ENCODE peak calls at places on chromosomes 2 and 18, in five cellular contexts. F is A549, P is HepG2, E is K562, B is GM12878. I is an unnamed sample.

GRCh38 chr2:119174216-119174992 is 15.9 kb upstream of the C1QL2 start:
- DNase-seq in E (peak; percentile 79), F (peak; percentile 58), B (no peak), P (peak; percentile 37), I (peak; percentile 86)

GRCh38 chr2:212227755-212228154 is 310.8 kb downstream of the ERBB4 start:
- DNase-seq in F (peak; percentile 37), E (no peak), P (peak; percentile 39), B (no peak), I (peak; percentile 24)

GRCh38 chr18:69956037-69956436 is 8.4 kb upstream of the CD226 start:
- DNase-seq in B (no peak), E (no peak), P (no peak), F (no peak), I (no peak)

GRCh38 chr2:30920511-30920910 is 113.3 kb upstream of the CAPN13 start:
- DNase-seq in B (no peak), F (no peak), P (no peak), E (no peak), I (no peak)

GRCh38 chr2:26724004-26724750 is 31.7 kb downstream of the KCNK3 start:
- DNase-seq in P (peak; percentile 36), B (no peak), E (peak; percentile 86), F (peak; percentile 98), I (no peak)

GRCh38 chr18:63088262-63088661 is 231.3 kb downstream of the BCL2 start:
- DNase-seq in E (no peak), B (no peak), F (no peak), P (no peak), I (peak; percentile 52)

GRCh38 chr2:171629113-171629512 is 58.2 kb upstream of the DYNC1I2 start:
- DNase-seq in E (no peak), B (no peak), F (no peak), P (no peak), I (no peak)

GRCh38 chr2:67649331-67650071 is 252.4 kb downstream of the ETAA1 start:
- DNase-seq in F (peak; percentile 21), B (no peak), P (no peak), E (no peak), I (no peak)

GRCh38 chr18:39872566-39872965 is 2082.5 kb upstream of the PIK3C3 start:
- DNase-seq in F (no peak), P (no peak), E (no peak), B (no peak), I (no peak)

GRCh38 chr18:79574938-79575525 is 104.6 kb upstream of the CTDP1 start:
- DNase-seq in F (no peak), B (no peak), E (no peak), P (no peak), I (no peak)
- TF ChIP-seq JUNB in F (no peak), B (no peak), E (no peak), P (no peak), I (no peak)

GRCh38 chr2:33032245-33032644 is 85.5 kb downstream of the LTBP1 start:
- DNase-seq in P (no peak), E (no peak), B (no peak), F (no peak), I (no peak)

GRCh38 chr2:33029459-33029858 is 82.7 kb downstream of the LTBP1 start:
- DNase-seq in B (no peak), E (no peak), F (no peak), P (no peak), I (no peak)

GRCh38 chr2:33030326-33030725 is 83.6 kb downstream of the LTBP1 start:
- DNase-seq in F (no peak), E (no peak), B (no peak), P (no peak), I (no peak)

GRCh38 chr2:33034784-33035183 is 88.0 kb downstream of the LTBP1 start:
- DNase-seq in F (peak; percentile 40), E (no peak), B (no peak), P (no peak), I (no peak)

GRCh38 chr2:33033524-33034150 is 86.9 kb downstream of the LTBP1 start:
- DNase-seq in F (peak; percentile 69), P (no peak), E (peak; percentile 38), B (no peak), I (peak; percentile 32)
- TF ChIP-seq JUNB in F (no peak), P (no peak), E (no peak), B (no peak), I (no peak)

DNA sequence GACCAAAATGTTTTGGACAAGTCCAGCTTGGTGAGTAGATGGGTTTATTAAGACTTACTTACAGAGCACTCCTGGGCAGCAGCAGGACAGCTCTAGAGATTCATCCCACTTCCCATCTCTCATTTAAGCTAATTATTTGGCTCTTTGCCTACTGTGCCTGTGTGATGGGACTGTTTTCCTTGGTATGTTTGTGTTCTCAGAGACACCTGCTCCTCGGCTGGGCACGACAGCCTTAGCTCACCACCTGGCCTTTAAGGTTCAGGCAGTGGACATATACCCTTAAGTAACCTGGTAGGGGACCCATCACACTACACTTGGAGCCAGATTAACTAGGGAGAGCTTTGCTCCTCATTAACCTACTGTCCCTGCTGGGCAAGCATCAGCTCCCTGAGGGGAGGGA is 41.7 kb upstream of the EFEMP1 start:
- DNase-seq in F (no peak), E (no peak), B (no peak), P (no peak), I (no peak)
- TF ChIP-seq JUNB in F (no peak), E (no peak), B (no peak), P (no peak), I (no peak)

GRCh38 chr18:44062345-44062744 is 618.3 kb upstream of the SETBP1 start:
- DNase-seq in F (no peak), P (no peak), E (no peak), B (no peak), I (no peak)

GRCh38 chr18:44054514-44054913 is 626.2 kb upstream of the SETBP1 start:
- DNase-seq in P (no peak), F (no peak), B (no peak), E (no peak), I (no peak)

GRCh38 chr18:44061438-44061837 is 619.2 kb upstream of the SETBP1 start:
- DNase-seq in E (no peak), B (no peak), P (no peak), F (no peak), I (no peak)

GRCh38 chr18:44060197-44060596 is 620.5 kb upstream of the SETBP1 start:
- DNase-seq in P (no peak), B (no peak), E (no peak), F (no peak), I (no peak)
- TF ChIP-seq JUNB in P (no peak), B (no peak), E (no peak), F (no peak), I (no peak)

DNA sequence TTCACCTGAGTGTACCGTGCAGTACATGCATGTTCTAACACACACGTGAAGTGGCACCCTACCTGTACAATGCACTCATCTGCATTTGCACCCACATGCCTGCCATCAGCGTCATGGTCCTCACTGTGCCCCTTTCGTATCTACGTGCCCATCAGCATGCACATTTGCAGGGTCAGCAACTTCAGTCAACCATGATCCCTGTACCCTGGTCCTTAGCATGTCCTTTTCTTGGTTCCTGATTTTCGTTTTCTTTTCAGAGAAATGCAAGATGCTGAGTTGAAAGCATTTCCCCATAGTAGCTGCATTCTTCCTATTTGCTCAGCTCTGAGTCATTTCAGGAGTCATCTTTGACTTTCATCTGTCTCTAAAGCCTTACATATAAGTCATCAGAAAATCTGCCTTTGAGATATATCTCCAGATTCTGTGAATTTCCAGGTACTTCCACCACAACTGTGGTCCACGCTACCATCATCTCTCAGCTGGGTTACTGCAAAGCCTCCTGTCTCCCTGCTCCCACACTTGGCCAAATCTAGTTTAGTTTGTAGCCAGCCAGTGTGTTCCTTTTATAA is 14.7 kb upstream of the PUM2 start:
- DNase-seq in P (no peak), B (peak; percentile 95), F (peak; percentile 45), E (no peak), I (no peak)
- TF ChIP-seq JUNB in P (no peak), B (peak; percentile 97), F (peak; percentile 49), E (no peak), I (no peak)

GRCh38 chr2:179595284-179595683 is 266.1 kb downstream of the ZNF385B start:
- DNase-seq in E (no peak), P (peak; percentile 33), F (no peak), B (no peak), I (peak; percentile 46)
- TF ChIP-seq JUNB in E (no peak), P (no peak), F (no peak), B (no peak), I (no peak)

GRCh38 chr18:58605027-58606020 is 23.6 kb downstream of the ALPK2 start:
- DNase-seq in F (peak; percentile 75), E (no peak), B (peak; percentile 45), P (peak; percentile 99), I (no peak)
- TF ChIP-seq JUNB in F (peak; percentile 73), E (no peak), B (no peak), P (peak; percentile 59), I (no peak)

DNA sequence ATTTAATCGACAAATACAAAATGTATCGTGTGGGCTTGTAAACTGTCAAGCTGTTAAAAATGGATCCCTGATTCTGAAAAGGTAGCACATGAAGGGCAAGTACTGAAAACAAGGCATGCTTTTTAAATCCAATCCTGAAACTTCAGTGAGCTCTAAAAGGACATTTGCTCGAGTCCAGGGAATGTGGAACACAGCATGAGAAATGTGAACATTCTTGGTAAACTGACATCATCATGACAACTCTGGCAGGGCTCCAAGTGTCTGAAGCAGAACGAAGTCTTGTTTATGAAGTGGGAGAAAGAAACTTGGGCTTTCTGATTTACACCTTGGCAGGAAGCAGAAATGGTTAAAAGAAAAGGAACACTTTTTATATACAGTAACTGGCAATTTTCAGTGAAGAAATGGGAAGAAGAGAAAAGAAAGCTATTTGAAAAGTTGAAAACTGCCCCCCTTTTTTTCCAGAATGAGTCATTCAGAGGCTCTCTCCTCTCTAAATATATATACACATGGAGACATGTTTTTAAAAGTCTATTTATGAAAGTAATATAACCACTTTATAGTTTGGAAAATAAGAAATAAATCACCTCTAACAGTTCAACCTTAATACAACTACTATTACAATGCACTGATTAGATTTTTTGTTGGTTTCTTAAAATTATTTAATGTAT is 120.8 kb downstream of the GAREM1 start:
- DNase-seq in E (no peak), F (peak; percentile 80), P (peak; percentile 82), B (no peak), I (no peak)
- TF ChIP-seq JUNB in E (no peak), F (peak; percentile 29), P (no peak), B (no peak), I (no peak)

GRCh38 chr18:50902797-50903196 is 23.9 kb downstream of the ME2 start:
- DNase-seq in P (peak; percentile 70), F (no peak), B (no peak), E (no peak), I (no peak)
- TF ChIP-seq JUNB in P (no peak), F (no peak), B (no peak), E (no peak), I (no peak)

GRCh38 chr2:131008967-131009366 is 84.3 kb downstream of the FAM168B start:
- DNase-seq in F (no peak), P (no peak), B (no peak), E (no peak), I (no peak)
- TF ChIP-seq JUNB in F (no peak), P (no peak), B (no peak), E (no peak), I (no peak)